ENCODE peak calls at places on chromosome 14, in eight cellular contexts. H, A, U, S, X, C, Z and F are unnamed samples.

GRCh38 chr14:100839573-100840175 is 13.8 kb downstream of the MEG3 start:
- DNase-seq in H (no peak), Z (no peak), X (no peak), U (no peak), A (no peak), S (no peak), C (peak), F (no peak)

GRCh38 chr14:95043314-95043713 is 114.0 kb downstream of the DICER1 start:
- DNase-seq in Z (no peak), C (no peak), H (no peak), X (no peak), A (no peak), U (no peak), S (no peak), F (no peak)

GRCh38 chr14:50775357-50775756 is 55.6 kb downstream of the NIN start:
- DNase-seq in Z (no peak), A (peak), C (no peak), H (no peak), U (no peak), S (no peak), X (peak), F (no peak)

GRCh38 chr14:68016243-68016914 is 196.8 kb downstream of the RAD51B start:
- DNase-seq in A (no peak), S (no peak), C (no peak), X (peak), Z (no peak), H (no peak), U (no peak), F (no peak)

GRCh38 chr14:56452989-56453388 is 126.6 kb upstream of the TMEM260 start:
- DNase-seq in X (no peak), S (no peak), Z (no peak), H (no peak), A (no peak), C (no peak), U (no peak), F (no peak)

GRCh38 chr14:26484562-26484961 is 113.3 kb downstream of the NOVA1 start:
- DNase-seq in H (no peak), U (no peak), Z (no peak), A (no peak), X (no peak), C (no peak), S (no peak), F (no peak)

GRCh38 chr14:21057803-21058675 is at the start of gene RNASE8:
- DNase-seq in C (no peak), H (no peak), X (no peak), S (no peak), Z (no peak), U (no peak), A (no peak), F (no peak)

GRCh38 chr14:100532154-100532915 is 54.9 kb downstream of the BEGAIN start:
- DNase-seq in H (no peak), Z (peak), S (peak), C (no peak), X (no peak), A (no peak), U (peak), F (no peak)

GRCh38 chr14:74920281-74920680 is 2.8 kb downstream of the RPS6KL1 start:
- DNase-seq in S (no peak), C (no peak), X (no peak), Z (no peak), U (no peak), A (no peak), H (no peak), F (no peak)

GRCh38 chr14:93543766-93544165 is 113.0 kb downstream of the UNC79 start:
- DNase-seq in A (no peak), S (no peak), X (peak), H (peak), U (no peak), Z (no peak), C (peak), F (no peak)
- TF ChIP-seq CTCF in A (peak), S (no peak), X (peak), H (peak), U (peak), Z (no peak), C (peak), F (no peak)

GRCh38 chr14:32933943-32934890 is 4.5 kb upstream of the NPAS3 start:
- DNase-seq in S (peak), C (peak), A (no peak), X (peak), H (no peak), Z (peak), U (peak), F (peak)
- TF ChIP-seq CTCF in S (no peak), C (no peak), A (no peak), X (no peak), H (no peak), Z (no peak), U (no peak), F (no peak)

DNA sequence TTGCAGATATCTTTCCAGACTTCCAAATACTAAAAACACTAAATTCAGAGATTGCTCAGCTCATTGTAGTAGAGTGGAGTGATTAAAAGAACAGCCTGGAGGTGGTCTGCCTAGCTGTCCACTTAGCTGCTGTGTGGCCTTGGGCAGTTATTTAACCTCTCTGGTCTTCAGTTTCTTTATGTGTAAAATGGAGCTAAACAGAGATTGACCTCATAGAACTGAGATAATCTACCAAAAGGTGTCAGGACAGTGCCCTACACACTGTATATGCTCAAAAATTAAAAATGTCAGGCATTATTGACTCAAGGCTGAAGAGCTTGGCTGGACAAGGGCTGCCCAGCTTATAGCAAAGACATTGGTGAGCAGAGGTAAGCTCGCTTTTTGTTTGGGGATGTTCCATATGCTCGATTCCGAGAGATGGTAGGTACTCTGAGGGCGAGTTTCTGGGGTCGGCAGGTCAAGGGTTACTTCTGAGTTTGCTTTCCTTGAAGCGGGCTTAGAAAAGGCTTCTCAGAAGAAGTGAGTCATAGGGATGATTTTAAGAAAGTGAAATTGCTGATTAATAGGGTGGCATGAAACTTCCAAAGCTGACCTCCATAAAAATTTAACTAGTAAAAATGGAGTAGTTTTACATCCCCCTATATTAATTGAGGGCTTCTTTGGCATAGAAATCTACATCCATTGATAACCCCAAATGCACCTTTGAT is 107.5 kb downstream of the GPATCH2L start:
- DNase-seq in A (no peak), U (no peak), X (no peak), Z (no peak), S (no peak), C (no peak), H (no peak), F (no peak)
- TF ChIP-seq CTCF in A (no peak), U (no peak), X (no peak), Z (no peak), S (no peak), C (no peak), H (no peak), F (no peak)

DNA sequence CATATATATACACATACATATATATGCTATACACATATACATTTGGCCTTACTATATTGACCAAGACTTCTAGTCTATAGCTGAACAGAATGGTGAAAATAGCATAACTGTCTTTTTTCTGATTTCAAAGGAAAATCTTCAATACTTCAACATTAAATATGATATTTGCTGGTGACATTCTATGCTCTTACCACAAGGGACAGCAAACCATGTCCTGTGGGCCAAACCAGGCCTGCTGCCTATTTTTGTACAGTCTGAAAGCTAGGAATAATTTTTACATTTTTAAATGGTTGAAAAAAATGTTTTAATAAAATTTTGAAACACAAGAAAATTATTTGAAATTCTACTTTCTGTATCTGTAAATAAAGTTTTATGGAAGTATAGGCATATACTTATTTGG is 63.6 kb downstream of the EML5 start:
- DNase-seq in A (no peak), Z (no peak), H (no peak), X (no peak), U (no peak), S (no peak), C (no peak), F (no peak)
- TF ChIP-seq CTCF in A (peak), Z (no peak), H (peak), X (peak), U (peak), S (no peak), C (peak), F (peak)

GRCh38 chr14:24394275-24394674 is 4.5 kb upstream of the NYNRIN start:
- DNase-seq in S (no peak), H (peak), U (no peak), A (no peak), Z (no peak), X (no peak), C (no peak), F (no peak)
- TF ChIP-seq CTCF in S (no peak), H (peak), U (no peak), A (no peak), Z (no peak), X (no peak), C (no peak), F (no peak)

GRCh38 chr14:77707724-77708408 is at the start of the genes ALKBH1 and SLIRP:
- DNase-seq in Z (peak), U (peak), H (peak), C (peak), S (peak), X (peak), A (peak), F (peak)

GRCh38 chr14:77709412-77709811 is 1.5 kb downstream of the SLIRP start:
- DNase-seq in A (no peak), S (no peak), H (no peak), X (no peak), Z (no peak), U (no peak), C (no peak), F (no peak)

GRCh38 chr14:77710364-77710763 is 2.5 kb downstream of the SLIRP start:
- DNase-seq in H (no peak), C (no peak), S (no peak), Z (no peak), U (no peak), A (no peak), X (no peak), F (no peak)

GRCh38 chr14:77708749-77709148 is 846 bp downstream of the SLIRP start:
- DNase-seq in Z (no peak), C (no peak), S (no peak), H (no peak), A (no peak), U (no peak), X (no peak), F (no peak)

DNA sequence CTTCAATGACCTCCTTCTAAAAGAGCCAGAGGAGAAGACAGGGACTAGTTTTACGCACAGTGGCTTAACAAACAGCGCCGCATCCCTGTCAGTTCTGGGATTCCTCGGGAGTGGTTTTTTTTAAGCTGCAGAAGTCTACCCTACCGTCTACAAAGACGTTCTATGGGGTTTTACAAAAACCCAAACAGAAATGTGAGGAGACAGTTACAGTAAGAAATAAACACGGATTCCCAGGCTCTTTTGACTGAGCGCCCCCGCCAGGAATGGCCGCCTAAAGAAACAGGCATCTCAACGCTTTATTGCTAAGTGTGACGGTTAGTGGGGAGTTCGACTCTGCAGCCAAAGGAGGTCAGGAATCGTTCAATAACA is 484 bp downstream of the ALKBH1 start:
- DNase-seq in X (peak), U (no peak), C (no peak), S (no peak), Z (no peak), A (peak), H (no peak), F (no peak)
- TF ChIP-seq CTCF in X (peak), U (peak), C (peak), S (no peak), Z (no peak), A (peak), H (peak), F (no peak)

DNA sequence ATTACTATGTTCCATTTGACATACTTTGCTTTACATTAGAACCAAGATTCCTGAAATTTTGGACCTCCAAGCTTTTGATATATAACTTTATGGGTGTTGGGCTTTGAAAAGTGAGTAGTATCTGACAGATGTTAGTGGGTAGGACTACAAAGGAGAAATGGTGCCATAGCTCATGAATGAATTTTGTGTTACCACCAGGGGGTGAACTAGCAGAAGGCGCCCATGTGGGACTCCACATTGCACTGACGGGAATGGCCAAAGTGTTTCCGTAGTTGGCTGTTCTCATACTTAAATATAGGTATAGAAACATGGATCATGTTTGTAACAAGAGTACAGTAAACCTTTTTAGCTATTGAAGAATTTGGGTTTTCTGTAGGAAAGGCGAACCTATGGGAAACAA is 337.5 kb downstream of the FLRT2 start:
- DNase-seq in S (peak), U (no peak), Z (no peak), A (no peak), H (no peak), X (no peak), C (no peak), F (no peak)
- TF ChIP-seq CTCF in S (no peak), U (peak), Z (no peak), A (no peak), H (no peak), X (peak), C (no peak), F (no peak)

DNA sequence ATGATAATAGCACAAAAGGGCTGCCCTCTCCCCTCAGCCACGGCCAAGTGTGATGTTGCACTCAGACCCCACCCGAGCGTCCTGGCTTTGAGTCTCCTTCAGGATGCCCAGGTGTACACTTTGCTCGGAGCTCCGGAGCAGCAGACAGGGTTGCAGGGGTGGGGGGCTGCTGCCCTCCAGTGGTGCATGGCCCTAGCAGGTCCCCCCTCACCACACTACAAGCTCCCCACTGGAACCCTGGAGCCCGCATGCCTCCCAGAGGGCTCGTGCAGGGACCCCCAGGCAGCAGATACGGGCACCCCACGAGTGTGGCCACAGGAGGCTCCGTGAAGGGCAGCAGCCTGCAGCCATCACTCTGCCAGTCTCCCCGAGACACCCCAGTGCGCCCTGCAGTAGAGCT is 69.9 kb upstream of the C14orf180 start:
- DNase-seq in S (no peak), U (no peak), Z (no peak), X (no peak), H (no peak), A (no peak), C (no peak), F (no peak)
- TF ChIP-seq CTCF in S (no peak), U (no peak), Z (no peak), X (no peak), H (peak), A (no peak), C (no peak), F (no peak)

DNA sequence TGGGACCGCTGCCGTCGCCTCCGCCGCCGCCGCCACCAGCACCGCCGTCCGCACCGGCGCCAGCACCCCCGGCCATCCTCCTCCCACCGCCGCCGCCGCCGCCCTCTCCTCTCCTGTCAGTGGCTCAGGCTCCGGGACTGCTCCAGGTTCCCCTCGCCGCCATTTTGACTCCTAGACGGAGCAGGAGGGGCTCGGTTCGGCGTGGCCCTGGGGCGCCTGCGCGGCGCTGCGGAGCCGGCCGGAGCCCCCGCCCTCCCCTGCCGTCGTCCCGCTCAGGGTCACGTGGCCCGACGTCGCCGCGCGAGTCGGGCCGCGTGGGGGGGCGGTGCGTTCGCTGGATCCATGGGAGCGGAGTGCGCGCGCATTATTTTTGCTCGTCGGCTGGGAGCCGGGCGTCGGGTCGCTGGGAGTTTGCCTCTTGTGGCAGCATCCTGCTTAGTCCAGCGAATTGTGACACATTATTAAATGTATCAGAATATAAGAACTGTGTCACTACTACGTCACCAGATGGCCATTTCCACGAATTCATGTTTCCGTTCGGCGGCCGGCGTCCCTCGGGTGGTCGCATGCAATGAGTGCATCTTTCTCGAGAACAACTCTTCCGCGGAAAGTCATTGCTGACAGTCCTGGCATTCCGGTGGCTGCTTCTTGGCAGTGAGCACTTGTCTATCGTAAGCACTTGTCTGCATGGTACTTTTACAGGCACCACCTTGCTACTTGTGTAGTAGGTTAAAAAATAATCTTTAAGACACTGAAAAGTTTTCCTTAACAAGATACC is at the start of gene BTBD7:
- DNase-seq in X (peak), S (peak), A (peak), H (peak), Z (peak), U (peak), C (peak), F (peak)
- TF ChIP-seq CTCF in X (peak), S (no peak), A (peak), H (no peak), Z (no peak), U (peak), C (no peak), F (peak)